ENCODE peak calls at places on chromosome 5, in four cellular contexts. D is HCT116, O is HepG2, A is K562. X is an unnamed sample.

GRCh38 chr5:68730220-68731010 is 363.4 kb upstream of the SLC30A5 start:
- DNase-seq in D (no peak), O (no peak), A (no peak), X (peak; percentile 22)

GRCh38 chr5:147432323-147432722 is 77.5 kb downstream of the DPYSL3 start:
- DNase-seq in D (no peak), O (no peak), A (no peak), X (no peak)

GRCh38 chr5:53405396-53405795 is 75.0 kb upstream of the FST start:
- DNase-seq in D (no peak), O (no peak), A (no peak), X (no peak)

GRCh38 chr5:1465117-1465516 is 19.9 kb upstream of the SLC6A3 start:
- DNase-seq in D (no peak), O (no peak), A (no peak), X (no peak)

GRCh38 chr5:96315431-96315830 is 117.6 kb downstream of the PCSK1 start:
- DNase-seq in D (no peak), O (no peak), A (no peak), X (no peak)

GRCh38 chr5:177478711-177479646 is 5.5 kb upstream of the DBN1 start:
- DNase-seq in D (no peak), O (no peak), A (no peak), X (no peak)

GRCh38 chr5:124839371-124839998 is 93.0 kb upstream of the ZNF608 start:
- DNase-seq in D (no peak), O (no peak), A (no peak), X (no peak)

GRCh38 chr5:112758676-112759075 is 21.0 kb downstream of the APC start:
- DNase-seq in D (no peak), O (no peak), A (no peak), X (no peak)

GRCh38 chr5:88236866-88237642 is 31.6 kb downstream of the TMEM161B start:
- DNase-seq in D (no peak), O (no peak), A (no peak), X (no peak)

GRCh38 chr5:178240341-178240741 is 7.7 kb upstream of the PHYKPL start:
- DNase-seq in D (no peak), O (no peak), A (no peak), X (no peak)

GRCh38 chr5:138790684-138791083 is 37.5 kb downstream of the CTNNA1 start:
- DNase-seq in D (no peak), O (no peak), A (no peak), X (no peak)

GRCh38 chr5:163759000-163759730 is 253.7 kb downstream of the MAT2B start:
- DNase-seq in D (no peak), O (no peak), A (no peak), X (no peak)

GRCh38 chr5:163760498-163760897 is 255.1 kb downstream of the MAT2B start:
- DNase-seq in D (no peak), O (peak; percentile 24), A (no peak), X (no peak)

GRCh38 chr5:163756170-163756569 is 250.8 kb downstream of the MAT2B start:
- DNase-seq in D (no peak), O (no peak), A (no peak), X (no peak)

GRCh38 chr5:163757344-163757743 is 251.9 kb downstream of the MAT2B start:
- DNase-seq in D (no peak), O (no peak), A (no peak), X (no peak)

GRCh38 chr5:163758283-163758711 is 252.9 kb downstream of the MAT2B start:
- DNase-seq in D (no peak), O (no peak), A (no peak), X (no peak)
- TF ChIP-seq TCF7L2 in D (no peak), O (no peak), A (no peak), X (no peak)

DNA sequence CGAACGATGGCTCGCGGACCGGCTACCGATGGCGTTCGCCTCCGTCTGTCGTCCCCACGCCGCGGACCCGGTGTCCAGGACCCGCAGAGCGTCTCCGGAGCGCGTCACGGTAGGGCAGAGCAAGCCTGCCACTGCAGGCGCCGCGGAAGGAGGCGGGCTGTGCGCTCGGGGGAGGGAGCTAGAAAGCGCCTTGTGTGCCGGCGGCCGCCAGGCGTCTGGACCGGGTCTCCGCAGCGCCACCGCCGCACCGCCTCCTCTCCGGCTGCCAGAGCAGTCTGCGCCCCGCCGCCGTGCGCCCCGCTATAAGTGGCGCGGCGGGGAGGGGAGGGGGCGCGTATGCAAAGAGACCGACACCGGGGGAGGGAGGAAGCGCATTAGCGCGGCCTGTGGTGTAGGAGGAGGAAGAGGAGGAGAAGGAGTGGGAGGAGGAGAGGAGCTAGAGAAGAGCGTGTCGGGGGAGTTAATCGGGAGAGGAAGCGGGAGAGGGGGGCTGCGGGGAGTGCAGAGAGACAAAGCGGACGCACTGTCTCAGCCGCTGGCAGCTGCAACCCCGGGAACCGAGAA is at the start of gene ENC1:
- DNase-seq in D (peak; percentile 55), O (peak; percentile 95), A (peak; percentile 55), X (peak; percentile 43)
- TF ChIP-seq POLR2AphosphoS5 in D (peak; percentile 66), O (peak; percentile 98), A (no peak), X (peak; percentile 84)

GRCh38 chr5:173016621-173017046 is 33.1 kb downstream of the ATP6V0E1 start:
- DNase-seq in D (peak; percentile 79), O (peak; percentile 84), A (no peak), X (peak; percentile 20)
- H3K4me3 ChIP-seq in D (peak overlapping the region; percentile 15), O (peak overlapping the region; percentile 38), A (no peak overlapping the region), X (no peak overlapping the region)

DNA sequence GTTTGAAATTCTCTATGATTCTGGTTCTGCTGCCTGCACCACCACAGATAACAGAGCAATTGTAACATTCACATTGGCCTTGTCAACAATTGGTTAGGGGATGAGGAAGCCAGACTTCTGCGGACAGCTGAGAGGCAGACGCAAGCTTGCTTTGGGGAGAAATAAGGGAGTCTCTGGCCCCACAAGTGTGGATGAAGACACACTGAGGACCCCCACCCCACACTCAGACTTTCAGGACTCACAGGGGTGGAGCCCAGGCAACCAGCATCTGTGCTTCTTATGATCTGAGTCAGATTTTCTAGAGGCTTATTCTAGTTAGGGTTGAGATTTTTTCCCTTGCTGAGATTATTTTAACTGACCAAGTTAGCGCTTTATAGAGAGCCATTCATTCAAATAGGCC is 140.3 kb upstream of the IRX2 start:
- DNase-seq in D (no peak), O (no peak), A (no peak), X (no peak)
- TF ChIP-seq TCF7L2 in D (no peak), O (no peak), A (no peak), X (no peak)

GRCh38 chr5:149425729-149426128 is 46.6 kb upstream of the IL17B start:
- DNase-seq in D (no peak), O (no peak), A (no peak), X (no peak)

GRCh38 chr5:149426931-149427330 is 47.8 kb upstream of the IL17B start:
- DNase-seq in D (no peak), O (no peak), A (no peak), X (no peak)

GRCh38 chr5:149429839-149430721 is 51.0 kb upstream of the IL17B start:
- DNase-seq in D (peak; percentile 66), O (peak; percentile 84), A (peak; percentile 85), X (no peak)

GRCh38 chr5:149428032-149428431 is 48.9 kb upstream of the IL17B start:
- DNase-seq in D (no peak), O (no peak), A (no peak), X (no peak)

DNA sequence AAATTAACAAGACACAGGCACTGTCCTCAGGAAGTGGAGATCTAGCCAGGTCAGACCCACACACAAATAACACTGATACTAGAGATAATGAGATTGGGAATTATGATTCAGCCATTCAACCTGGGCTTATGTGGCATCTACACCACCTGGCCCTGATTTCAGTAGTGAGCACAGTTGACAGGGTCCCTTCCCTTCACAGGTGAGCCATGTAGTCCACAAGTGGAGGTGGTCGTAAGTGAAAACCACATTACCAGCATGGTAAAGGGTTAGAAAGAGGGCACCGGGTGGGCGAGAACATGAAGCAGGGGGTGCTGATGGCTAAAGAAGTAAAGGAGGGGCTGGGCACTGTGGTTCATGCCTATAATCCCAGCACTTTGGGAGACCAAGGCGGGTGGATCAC is 48.3 kb upstream of the IL17B start:
- DNase-seq in D (no peak), O (no peak), A (no peak), X (no peak)
- TF ChIP-seq POLR2AphosphoS5 in D (no peak), O (no peak), A (no peak), X (no peak)

GRCh38 chr5:164266571-164266970 is 761.2 kb downstream of the MAT2B start:
- DNase-seq in D (no peak), O (no peak), A (no peak), X (no peak)
- H3K4me3 ChIP-seq in D (no peak overlapping the region), O (no peak overlapping the region), A (no peak overlapping the region), X (no peak overlapping the region)

GRCh38 chr5:103778915-103779314 is 216.3 kb upstream of the NUDT12 start:
- DNase-seq in D (no peak), O (no peak), A (no peak), X (no peak)

GRCh38 chr5:103785569-103785968 is 223.0 kb upstream of the NUDT12 start:
- DNase-seq in D (no peak), O (no peak), A (no peak), X (no peak)

DNA sequence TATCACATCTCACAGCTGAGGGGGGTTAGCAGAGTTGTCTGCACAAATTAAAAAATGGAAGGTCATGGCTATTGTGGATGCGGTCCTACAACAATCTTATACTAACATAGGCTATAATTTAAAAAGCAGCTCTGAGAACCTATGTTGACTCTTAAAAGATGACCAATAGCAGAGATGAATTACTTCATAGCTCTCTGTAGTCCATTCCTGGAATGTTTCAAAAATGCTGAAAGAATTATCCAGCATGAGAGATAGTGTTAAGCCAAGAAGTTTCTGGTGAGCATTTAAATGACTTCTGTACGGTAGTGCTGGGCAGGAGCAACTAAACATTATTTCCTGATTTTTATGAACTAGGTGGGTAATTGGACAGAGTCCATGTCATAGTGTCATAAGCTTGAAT is 218.2 kb upstream of the NUDT12 start:
- DNase-seq in D (no peak), O (no peak), A (no peak), X (no peak)
- TF ChIP-seq TCF7L2 in D (no peak), O (no peak), A (no peak), X (no peak)

DNA sequence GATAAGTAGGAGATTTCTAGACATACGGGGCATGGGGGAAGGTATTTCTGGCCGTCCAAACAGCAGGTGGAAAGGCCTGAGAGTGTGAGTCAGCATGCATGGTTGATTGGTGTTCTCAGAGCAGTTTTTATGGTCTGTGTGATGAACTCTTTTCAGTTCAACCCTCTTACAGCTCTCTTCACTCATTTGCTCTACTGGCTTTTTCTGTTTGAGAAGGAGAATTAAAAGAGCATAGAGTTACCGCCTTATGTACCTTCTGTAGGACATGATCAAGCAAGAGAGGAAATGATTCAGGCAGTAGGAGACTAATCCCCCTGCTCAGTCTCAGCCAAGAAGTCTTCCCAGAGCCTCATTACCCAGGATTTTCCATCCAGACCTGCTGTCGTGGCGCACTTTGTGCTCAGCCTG is 92.4 kb downstream of the PRDM6 start:
- DNase-seq in D (no peak), O (no peak), A (no peak), X (no peak)
- TF ChIP-seq POLR2AphosphoS5 in D (no peak), O (no peak), A (no peak), X (no peak)

DNA sequence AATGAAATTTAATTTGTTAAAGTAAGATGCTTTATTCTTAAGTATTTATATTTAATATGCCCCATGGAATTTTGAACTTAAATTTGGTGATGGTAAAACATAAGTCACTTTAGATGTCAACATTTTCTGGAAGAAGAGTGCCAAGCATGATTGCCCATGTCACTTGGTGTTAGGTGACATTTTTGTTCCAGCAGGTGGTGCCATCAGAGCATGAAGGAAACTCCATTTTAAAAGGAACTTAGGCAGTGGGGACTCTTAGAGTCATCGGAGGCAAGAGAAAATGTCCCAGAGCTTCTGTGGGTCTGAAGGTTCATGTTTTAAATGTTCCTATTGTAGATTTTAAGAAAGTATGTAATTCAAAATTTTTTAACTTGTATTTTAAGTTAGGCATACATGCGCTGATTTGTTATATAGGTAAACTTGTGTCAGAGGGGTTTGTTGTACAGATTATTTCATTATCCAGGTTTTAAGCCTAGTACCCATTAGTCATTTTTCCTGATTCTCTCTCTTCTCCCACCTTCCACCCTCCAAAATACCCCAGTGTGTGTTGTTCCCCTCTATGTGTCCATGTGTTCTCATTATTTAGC is 789.3 kb downstream of the SEMA5A start:
- DNase-seq in D (no peak), O (no peak), A (no peak), X (peak; percentile 41)
- H3K4me3 ChIP-seq in D (no peak overlapping the region), O (no peak overlapping the region), A (no peak overlapping the region), X (no peak overlapping the region)

X was measured in Panc1.